ENCODE peak calls at places on chromosomes 5 and 9, in four cellular contexts. U is cardiac fibroblast, T is fibroblast of mammary gland, E is left ventricle myocardium inferior. W is an unnamed sample.

GRCh38 chr5:76607353-76607871 is 15.8 kb downstream of the F2RL2 start:
- DNase-seq in T (peak; percentile 60), U (peak; percentile 54), E (no peak), W (no peak)

GRCh38 chr5:42745856-42746255 is 10.8 kb upstream of the CCDC152 start:
- DNase-seq in U (no peak), T (no peak), E (no peak), W (no peak)

GRCh38 chr5:170522211-170523128 is 18.6 kb downstream of the KCNIP1 start:
- DNase-seq in U (peak; percentile 12), E (no peak), T (peak; percentile 18), W (no peak)

GRCh38 chr5:37836173-37837100 is 3.4 kb downstream of the GDNF start:
- DNase-seq in E (peak; percentile 16), U (peak; percentile 40), T (peak; percentile 42), W (no peak)

GRCh38 chr9:113913426-113914195 is 37.5 kb downstream of the ZNF618 start:
- DNase-seq in U (peak; percentile 60), E (no peak), T (peak; percentile 20), W (no peak)

GRCh38 chr9:99353408-99353807 is 131.3 kb downstream of the SEC61B start:
- DNase-seq in T (peak; percentile 99), U (peak; percentile 81), E (no peak), W (no peak)

GRCh38 chr9:136082496-136083361 is 12.4 kb downstream of the NACC2 start:
- DNase-seq in E (peak; percentile 15), T (no peak), U (no peak), W (no peak)

GRCh38 chr9:72856985-72857631 is 95.7 kb downstream of the ALDH1A1 start:
- DNase-seq in T (peak; percentile 76), U (peak; percentile 80), E (no peak), W (no peak)

GRCh38 chr5:67094476-67095300 is 101.9 kb downstream of the CD180 start:
- DNase-seq in E (no peak), U (peak; percentile 84), T (peak; percentile 75), W (no peak)

GRCh38 chr9:110095238-110095637 is 112.7 kb downstream of the C9orf152 start:
- DNase-seq in E (no peak), T (peak; percentile 40), U (peak; percentile 70), W (no peak)

GRCh38 chr5:16690243-16690839 is 73.5 kb upstream of the RETREG1 start:
- DNase-seq in T (peak; percentile 54), U (peak; percentile 63), E (no peak), W (no peak)

GRCh38 chr5:134174841-134175839 is 1.6 kb downstream of the SKP1 start:
- DNase-seq in E (no peak), U (peak; percentile 55), T (peak; percentile 65), W (no peak)

GRCh38 chr5:153135416-153135815 is 355.1 kb upstream of the GRIA1 start:
- DNase-seq in E (no peak), U (no peak), T (peak; percentile 44), W (no peak)

GRCh38 chr5:150519560-150519945 is 11.6 kb downstream of the NDST1 start:
- DNase-seq in E (no peak), U (no peak), T (no peak), W (no peak)

GRCh38 chr5:132253008-132253441 is 4.5 kb upstream of the PDLIM4 start:
- DNase-seq in T (no peak), U (no peak), E (no peak), W (no peak)

DNA sequence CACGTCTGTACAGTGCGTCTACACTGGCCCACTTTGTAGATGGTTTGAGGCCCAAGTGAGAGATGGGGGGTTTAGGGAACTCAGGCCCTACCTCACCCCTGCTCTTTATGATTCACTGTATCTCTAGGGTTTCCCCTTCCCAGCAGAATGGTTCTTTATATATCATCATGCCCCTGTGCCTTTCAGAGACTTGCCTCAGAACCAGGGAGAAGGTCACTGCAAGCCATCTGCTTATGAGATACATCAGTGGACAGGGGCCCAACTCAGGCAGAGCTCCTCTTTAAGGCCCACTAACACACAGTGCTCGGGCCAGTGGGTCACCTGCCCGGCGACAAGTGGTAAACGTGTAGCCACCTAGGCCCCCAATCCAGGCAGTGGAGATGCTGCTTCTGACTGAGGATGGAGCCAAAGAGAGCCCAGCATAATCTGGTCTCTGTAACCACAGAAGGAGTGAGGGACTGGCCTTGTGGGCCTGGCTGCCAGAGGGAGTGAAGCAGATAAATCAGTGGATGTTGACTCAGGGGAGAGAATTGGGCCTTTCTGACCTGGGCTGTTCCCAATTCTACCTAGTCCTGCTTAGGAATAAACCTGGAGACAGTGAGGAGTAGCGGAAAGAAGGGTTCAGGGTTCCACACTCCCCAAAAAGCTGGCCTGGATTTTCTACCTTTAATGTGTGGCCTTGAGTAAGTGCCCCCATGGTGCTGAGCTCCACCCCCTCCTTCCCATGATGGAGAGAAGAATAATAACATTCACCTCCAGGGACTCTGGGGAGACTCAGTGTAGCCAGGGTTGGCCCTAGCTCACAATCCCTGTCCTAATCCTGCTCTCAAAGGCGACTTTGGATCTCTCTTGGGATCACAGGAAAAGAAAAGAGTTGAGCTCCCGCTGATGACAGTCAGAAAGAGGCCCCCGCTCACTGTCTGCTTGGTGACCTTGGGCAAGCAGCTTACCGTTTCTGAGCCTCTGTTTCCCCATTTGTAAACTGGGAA is 2.8 kb upstream of the DUSP1 start:
- DNase-seq in T (peak; percentile 78), E (no peak), U (peak; percentile 58), W (no peak)
- TF ChIP-seq CTCF in T (no peak), E (no peak), U (no peak), W (no peak)

GRCh38 chr5:179768326-179769085 is 25.3 kb upstream of the LTC4S start:
- DNase-seq in E (no peak), U (no peak), T (no peak), W (no peak)
- TF ChIP-seq CTCF in E (peak; percentile 38), U (no peak), T (no peak), W (no peak)

GRCh38 chr5:122774861-122775712 is at the start of gene SNX2:
- DNase-seq in E (peak; percentile 96), T (peak; percentile 78), U (peak; percentile 93), W (peak; percentile 88)
- TF ChIP-seq CTCF in E (peak; percentile 42), T (no peak), U (peak; percentile 41), W (peak; percentile 46)

GRCh38 chr5:129135633-129136032 is 41.1 kb downstream of the ISOC1 start:
- DNase-seq in E (no peak), T (no peak), U (no peak), W (no peak)
- TF ChIP-seq CTCF in E (peak; percentile 16), T (no peak), U (no peak), W (no peak)

GRCh38 chr5:136780518-136780917 is 415.2 kb upstream of the TRPC7 start:
- DNase-seq in T (no peak), U (no peak), E (no peak), W (no peak)
- TF ChIP-seq CTCF in T (no peak), U (no peak), E (no peak), W (no peak)

W was measured in mesothelial cell of epicardium.